ENCODE peak calls at places on chromosome 18, in five cellular contexts. A, X, G, J and M are unnamed samples.

GRCh38 chr18:616380-616995 is 19.7 kb downstream of the CLUL1 start:
- DNase-seq in A (peak), X (peak), G (peak), J (peak), M (no peak)

GRCh38 chr18:61992285-61992684 is 99.5 kb upstream of the RNF152 start:
- DNase-seq in A (peak), X (peak), G (peak), J (peak), M (no peak)

GRCh38 chr18:36296591-36297418 is 708 bp upstream of the FHOD3 start:
- DNase-seq in A (peak), X (peak), G (peak), J (peak), M (peak)

GRCh38 chr18:79104137-79104536 is 34.9 kb downstream of the ATP9B start:
- DNase-seq in A (no peak), X (no peak), G (no peak), J (no peak), M (no peak)

GRCh38 chr18:11578799-11579198 is 30.6 kb upstream of the SLC35G4 start:
- DNase-seq in A (no peak), X (no peak), G (no peak), J (no peak), M (no peak)

GRCh38 chr18:54296017-54296416 is 26.7 kb downstream of the POLI start:
- DNase-seq in A (peak), X (peak), G (peak), J (peak), M (no peak)

GRCh38 chr18:35463050-35463449 is 34.7 kb downstream of the INO80C start:
- DNase-seq in A (peak), X (no peak), G (no peak), J (peak), M (no peak)

GRCh38 chr18:58394046-58394445 is 234.8 kb downstream of the ALPK2 start:
- DNase-seq in A (no peak), X (no peak), G (no peak), J (no peak), M (no peak)

GRCh38 chr18:79788096-79789085 is 9.3 kb upstream of the KCNG2 start:
- DNase-seq in A (no peak), X (no peak), G (no peak), J (no peak), M (no peak)

GRCh38 chr18:57352761-57353136 is 392 bp downstream of the ST8SIA3 start:
- DNase-seq in A (no peak), X (no peak), G (no peak), J (no peak), M (no peak)
- TF ChIP-seq EZH2 in A (no peak), X (no peak), G (peak), J (no peak), M (peak)

GRCh38 chr18:59801576-59801975 is 98.2 kb upstream of the PMAIP1 start:
- DNase-seq in A (no peak), X (no peak), G (no peak), J (no peak), M (no peak)
- H3K27ac ChIP-seq in A (no peak), X (no peak), G (no peak), J (no peak), M (no peak)

GRCh38 chr18:77132369-77133050 is at the start of gene MBP:
- DNase-seq in A (peak), X (no peak), G (peak), J (no peak), M (no peak)
- TF ChIP-seq EZH2 in A (no peak), X (peak), G (peak), J (peak), M (no peak)

GRCh38 chr18:7626175-7626921 is 59.2 kb downstream of the PTPRM start:
- DNase-seq in A (no peak), X (no peak), G (no peak), J (no peak), M (no peak)
- H3K27ac ChIP-seq in A (no peak), X (no peak), G (peak), J (no peak), M (no peak)

GRCh38 chr18:5894215-5894612 is 1.1 kb downstream of the TMEM200C start:
- DNase-seq in A (no peak), X (no peak), G (no peak), J (no peak), M (no peak)

GRCh38 chr18:5892772-5893431 is 2.4 kb downstream of the TMEM200C start:
- DNase-seq in A (no peak), X (no peak), G (no peak), J (no peak), M (no peak)

GRCh38 chr18:5895886-5896740 is 791 bp upstream of the TMEM200C start:
- DNase-seq in A (peak), X (peak), G (peak), J (no peak), M (no peak)

GRCh38 chr18:5895300-5895885 is at the start of gene TMEM200C:
- DNase-seq in A (peak), X (peak), G (peak), J (no peak), M (no peak)

DNA sequence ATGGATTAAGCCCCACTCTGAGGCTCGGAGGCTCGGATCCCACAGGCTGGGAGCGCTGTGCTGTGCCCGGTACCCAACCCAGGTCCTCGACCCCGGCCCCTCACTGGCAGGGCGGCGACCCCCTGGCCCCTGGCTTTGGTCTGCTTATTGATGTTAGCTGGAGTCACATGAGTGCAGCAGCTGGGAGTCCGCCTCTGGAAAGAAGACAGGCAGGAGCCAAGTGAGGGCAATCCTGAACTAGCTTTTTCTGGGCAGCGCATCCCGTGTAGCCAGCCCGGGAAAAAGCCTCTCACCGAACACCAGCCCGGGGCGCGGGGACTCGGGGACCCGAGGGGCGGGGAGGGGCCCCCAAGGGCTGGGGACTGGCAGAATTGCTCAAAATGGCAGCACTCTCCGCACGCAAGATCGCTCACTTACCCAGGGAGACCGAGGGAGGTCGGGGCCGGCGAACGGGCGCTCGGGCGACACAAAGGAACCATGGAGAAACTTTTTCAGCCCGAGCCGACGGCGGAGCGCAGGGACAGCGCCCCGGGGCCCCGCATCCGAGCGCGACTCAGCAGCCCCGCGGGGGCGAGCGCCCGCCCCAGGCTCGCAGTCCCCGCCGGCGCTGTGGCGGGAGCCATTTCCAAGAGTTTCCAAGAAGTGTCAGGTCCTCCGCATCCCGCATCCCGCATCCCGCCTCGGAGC is 566 bp downstream of the TMEM200C start:
- DNase-seq in A (no peak), X (peak), G (no peak), J (no peak), M (no peak)
- TF ChIP-seq EZH2 in A (no peak), X (peak), G (no peak), J (peak), M (peak)

GRCh38 chr18:46212398-46212797 is 108.2 kb downstream of the HAUS1 start:
- DNase-seq in A (no peak), X (no peak), G (no peak), J (no peak), M (no peak)
- H3K27ac ChIP-seq in A (no peak), X (no peak), G (no peak), J (no peak), M (no peak)

DNA sequence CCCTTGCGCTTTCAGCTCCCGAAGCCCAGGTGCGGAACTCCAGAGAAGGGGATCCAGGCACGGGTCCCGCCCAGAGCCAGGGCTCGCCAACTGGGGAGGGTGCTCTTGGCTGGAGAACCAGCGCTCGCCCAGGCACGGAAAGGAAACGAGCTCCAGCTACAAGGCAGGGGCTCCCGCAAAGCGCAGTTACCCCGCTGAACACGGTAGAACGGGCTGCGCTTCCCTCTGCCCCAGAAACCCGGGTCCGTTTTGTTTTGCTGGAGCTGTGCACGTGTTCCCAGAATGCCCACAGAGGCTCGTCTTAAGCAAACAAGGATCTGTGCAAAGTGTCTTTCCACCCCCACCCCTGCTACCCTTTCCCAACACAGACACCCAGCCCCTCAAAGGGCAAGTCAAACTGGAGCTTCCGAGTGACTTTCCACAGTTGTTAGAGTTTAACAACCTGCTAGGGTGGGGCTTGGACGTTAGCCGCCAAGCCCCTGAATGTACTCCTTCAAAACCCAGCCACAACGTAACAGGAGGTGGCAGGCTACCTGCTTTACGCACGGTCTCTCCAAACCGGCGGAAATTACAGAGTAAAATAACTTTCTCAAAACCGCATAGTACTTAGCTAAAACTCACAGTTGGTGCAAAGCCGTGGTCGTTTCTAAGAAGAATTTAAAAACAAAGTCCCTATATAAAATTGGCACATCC is 772 bp downstream of the RNF125 start:
- DNase-seq in A (peak), X (peak), G (peak), J (no peak), M (no peak)
- TF ChIP-seq EZH2 in A (no peak), X (no peak), G (no peak), J (no peak), M (no peak)

DNA sequence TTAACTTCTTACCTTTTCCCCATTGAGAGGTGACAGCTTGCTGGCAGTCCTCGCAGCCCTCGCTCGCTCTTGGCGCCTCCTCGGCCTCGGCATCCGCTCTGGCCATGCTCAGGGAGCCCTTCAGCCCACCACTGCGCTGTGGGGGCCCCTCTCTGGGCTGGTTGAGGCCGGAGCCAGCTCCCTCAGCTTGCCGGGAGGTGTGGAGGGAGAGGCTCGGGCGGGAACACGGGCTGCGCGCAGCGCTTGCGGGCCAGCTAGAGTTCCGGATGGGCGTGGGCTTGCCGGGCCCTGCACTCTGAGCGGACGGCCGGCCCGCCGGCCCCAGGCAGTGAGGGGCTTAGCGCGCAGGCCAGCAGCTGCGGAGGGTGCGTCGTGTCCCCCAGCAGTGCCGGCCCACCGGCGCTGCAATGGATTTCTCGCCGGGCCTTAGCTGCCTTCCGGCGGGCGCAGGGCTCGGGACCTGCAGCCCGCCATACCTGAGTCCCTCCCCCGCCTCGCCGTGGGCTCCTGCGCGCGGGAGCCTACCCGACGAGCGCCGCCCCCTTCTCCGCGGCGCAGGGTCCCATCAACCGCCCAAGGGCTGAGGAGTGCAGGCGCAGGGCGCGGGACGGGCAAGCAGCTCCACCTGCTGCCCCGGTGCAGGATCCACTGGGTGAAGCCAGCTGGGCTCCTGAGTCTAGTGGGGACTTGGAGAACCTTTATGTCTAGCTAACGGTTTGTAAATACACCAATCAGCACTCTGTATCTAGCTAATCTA is 335.0 kb downstream of the CBLN2 start:
- DNase-seq in A (no peak), X (no peak), G (no peak), J (no peak), M (no peak)
- H3K27ac ChIP-seq in A (no peak), X (no peak), G (no peak), J (no peak), M (no peak)